ENCODE peak calls at places on chromosome 5, in four cellular contexts. O, I, R and T are unnamed samples.

GRCh38 chr5:138641547-138642298 is 66.5 kb upstream of the HSPA9 start:
- DNase-seq in I (peak; percentile 72), O (peak; percentile 74), R (peak; percentile 65), T (peak; percentile 83)

GRCh38 chr5:158569534-158569933 is 530.2 kb downstream of the EBF1 start:
- DNase-seq in O (no peak), R (no peak), I (no peak), T (no peak)

GRCh38 chr5:35183243-35183955 is 46.9 kb downstream of the PRLR start:
- DNase-seq in I (no peak), R (peak; percentile 43), O (peak; percentile 31), T (peak; percentile 40)

GRCh38 chr5:112119527-112119926 is 299.6 kb downstream of the EPB41L4A start:
- DNase-seq in R (no peak), O (no peak), I (no peak), T (no peak)

GRCh38 chr5:45484781-45485180 is 211.4 kb downstream of the HCN1 start:
- DNase-seq in O (no peak), I (no peak), R (no peak), T (no peak)

GRCh38 chr5:124796495-124796894 is 50.1 kb upstream of the ZNF608 start:
- DNase-seq in I (no peak), R (no peak), O (no peak), T (no peak)

GRCh38 chr5:39503148-39503547 is 78.4 kb upstream of the DAB2 start:
- DNase-seq in O (no peak), R (no peak), I (no peak), T (peak; percentile 26)

GRCh38 chr5:115686692-115687054 is 60.8 kb upstream of the TMED7 start:
- DNase-seq in I (no peak), R (no peak), O (no peak), T (no peak)

GRCh38 chr5:87121315-87122170 is 146.1 kb upstream of the RASA1 start:
- DNase-seq in O (no peak), R (peak; percentile 46), I (no peak), T (no peak)

GRCh38 chr5:42888771-42889170 is 77.1 kb upstream of the SELENOP start:
- DNase-seq in I (no peak), O (no peak), R (no peak), T (no peak)

GRCh38 chr5:180271205-180271604 is 20.7 kb downstream of the MAPK9 start:
- DNase-seq in R (no peak), O (no peak), I (no peak), T (no peak)

GRCh38 chr5:83472508-83473343 is 1.2 kb downstream of the VCAN start:
- DNase-seq in I (peak; percentile 80), O (peak; percentile 82), R (peak; percentile 39), T (no peak)

GRCh38 chr5:14351845-14352712 is 208.9 kb downstream of the TRIO start:
- DNase-seq in I (no peak), O (peak; percentile 83), R (peak; percentile 61), T (peak; percentile 67)

GRCh38 chr5:61299254-61299653 is 32.8 kb upstream of the ZSWIM6 start:
- DNase-seq in I (no peak), O (no peak), R (no peak), T (no peak)

GRCh38 chr5:74384851-74385250 is 255.7 kb downstream of the ENC1 start:
- DNase-seq in R (no peak), O (peak; percentile 7), I (no peak), T (no peak)

GRCh38 chr5:57317341-57317740 is 143.5 kb downstream of the GPBP1 start:
- DNase-seq in R (no peak), O (no peak), I (no peak), T (no peak)

GRCh38 chr5:179339081-179339480 is 6.2 kb downstream of the ADAMTS2 start:
- DNase-seq in I (no peak), R (no peak), O (no peak), T (no peak)

GRCh38 chr5:168706655-168707069 is 127.5 kb upstream of the PANK3 start:
- DNase-seq in O (peak; percentile 43), I (no peak), R (peak; percentile 49), T (no peak)

GRCh38 chr5:58069016-58069705 is 390.7 kb downstream of the PLK2 start:
- DNase-seq in O (no peak), R (no peak), I (peak; percentile 52), T (no peak)

GRCh38 chr5:36919650-36920049 is 43.1 kb downstream of the NIPBL start:
- DNase-seq in I (no peak), R (no peak), O (no peak), T (no peak)

GRCh38 chr5:62068554-62068953 is 237.5 kb upstream of the KIF2A start:
- DNase-seq in I (no peak), R (no peak), O (no peak), T (no peak)

GRCh38 chr5:80346055-80346454 is 26.3 kb downstream of the SPZ1 start:
- DNase-seq in I (no peak), R (peak; percentile 46), O (peak; percentile 47), T (no peak)

GRCh38 chr5:27020965-27021364 is 17.4 kb downstream of the CDH9 start:
- DNase-seq in I (no peak), O (no peak), R (peak; percentile 34), T (no peak)

GRCh38 chr5:157739388-157740045 is 4.0 kb upstream of the LSM11 start:
- DNase-seq in O (no peak), R (no peak), I (no peak), T (no peak)

GRCh38 chr5:138698713-138699112 is 54.5 kb upstream of the CTNNA1 start:
- DNase-seq in I (no peak), O (no peak), R (no peak), T (no peak)

GRCh38 chr5:119655081-119655480 is 25.7 kb downstream of the FAM170A start:
- DNase-seq in O (no peak), R (no peak), I (no peak), T (no peak)

GRCh38 chr5:24539625-24540024 is 105.2 kb downstream of the CDH10 start:
- DNase-seq in I (no peak), O (no peak), R (no peak), T (no peak)

GRCh38 chr5:176810084-176810597 is at the start of gene UNC5A:
- DNase-seq in R (peak; percentile 68), O (peak; percentile 91), I (no peak), T (no peak)

GRCh38 chr5:143064207-143064606 is 294.0 kb downstream of the ARHGAP26 start:
- DNase-seq in R (peak; percentile 21), I (no peak), O (no peak), T (no peak)

GRCh38 chr5:62576570-62577172 is 1.9 kb upstream of the LRRC70 start:
- DNase-seq in I (no peak), R (no peak), O (no peak), T (no peak)

GRCh38 chr5:151923865-151924264 is 786 bp downstream of the GLRA1 start:
- DNase-seq in R (peak; percentile 23), O (peak; percentile 54), I (no peak), T (no peak)

GRCh38 chr5:151040211-151040747 is 19.9 kb downstream of the GPX3 start:
- DNase-seq in R (peak; percentile 64), I (no peak), O (no peak), T (no peak)

GRCh38 chr5:105767265-105767664 is 1903.5 kb downstream of the EFNA5 start:
- DNase-seq in R (no peak), I (no peak), O (no peak), T (no peak)

GRCh38 chr5:95709967-95710650 is 21.0 kb upstream of the RHOBTB3 start:
- DNase-seq in O (no peak), I (no peak), R (peak; percentile 32), T (peak; percentile 45)

GRCh38 chr5:155616779-155617392 is 603.3 kb downstream of the KIF4B start:
- DNase-seq in O (peak; percentile 65), R (peak; percentile 43), I (no peak), T (peak; percentile 26)

GRCh38 chr5:177131711-177132503 is 1.7 kb upstream of the NSD1 start:
- DNase-seq in I (peak; percentile 67), R (no peak), O (no peak), T (peak; percentile 28)

GRCh38 chr5:105033642-105034217 is 1471.1 kb upstream of the NUDT12 start:
- DNase-seq in I (no peak), O (peak; percentile 15), R (no peak), T (no peak)

DNA sequence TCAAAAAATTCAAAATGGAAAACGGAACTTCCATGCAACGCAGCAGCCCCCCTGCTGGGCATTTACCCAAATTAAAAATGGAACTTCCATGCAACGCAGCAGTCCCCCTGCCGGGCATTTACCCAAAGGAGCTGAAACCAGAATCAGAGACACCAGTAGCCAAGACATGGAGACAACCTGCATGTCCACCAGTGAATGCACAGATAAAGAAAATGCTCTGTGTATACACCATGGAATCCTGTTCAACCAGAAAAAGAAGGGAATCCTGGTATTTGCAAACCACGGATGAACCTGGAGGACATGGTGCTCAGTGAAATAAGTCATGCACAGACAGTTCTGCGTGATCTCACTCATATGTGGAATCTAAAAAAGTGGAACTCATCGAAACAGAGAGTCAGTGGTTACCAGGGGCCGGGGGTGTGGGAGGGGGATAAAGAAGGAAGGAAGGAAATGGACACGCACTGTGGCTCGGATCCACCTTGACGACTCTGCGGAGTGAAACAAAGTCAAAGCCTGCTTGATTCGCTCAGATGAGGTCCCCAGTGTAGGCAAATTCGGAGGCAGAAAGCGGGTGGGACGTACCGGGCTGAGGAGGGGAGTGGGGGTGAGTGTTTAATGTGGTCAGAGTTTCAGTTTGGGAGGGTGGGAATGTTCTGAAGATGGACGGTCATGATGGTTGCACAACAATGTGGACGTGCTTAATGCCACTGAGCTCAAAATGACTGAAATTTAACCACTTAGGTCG is 40.2 kb upstream of the EXOC3 start:
- DNase-seq in R (no peak), O (no peak), I (peak; percentile 56), T (no peak)
- H3K4me3 ChIP-seq in R (no peak overlapping the region), O (no peak overlapping the region), I (no peak overlapping the region), T (no peak overlapping the region)

GRCh38 chr5:141236516-141237313 is 8.5 kb upstream of the PCDHB15 start:
- DNase-seq in O (no peak), I (no peak), R (no peak), T (no peak)

GRCh38 chr5:141234109-141234508 is 11.0 kb downstream of the PCDHB14 start:
- DNase-seq in O (no peak), R (no peak), I (no peak), T (no peak)
- TF ChIP-seq CTCF in O (peak; percentile 46), R (no peak), I (no peak), T (no peak)

DNA sequence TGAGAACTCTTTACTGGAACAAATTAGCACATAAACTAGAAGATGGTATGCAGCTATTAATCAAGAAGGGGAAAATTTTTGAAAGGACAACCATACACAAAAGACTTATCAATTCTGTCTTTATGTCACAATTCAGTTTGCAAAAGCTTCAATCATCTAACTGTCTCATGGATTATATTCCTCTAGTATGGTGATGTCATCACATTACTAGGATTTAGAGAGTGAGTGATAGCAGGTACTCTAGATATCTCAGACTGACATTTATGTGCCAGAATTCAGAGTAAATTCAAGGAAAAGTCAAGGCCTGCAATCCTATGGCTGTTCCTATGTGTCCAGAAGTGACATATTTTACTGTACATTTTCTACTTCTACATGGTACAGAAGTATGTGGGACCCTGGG is 318.9 kb upstream of the GRAMD2B start:
- DNase-seq in I (no peak), R (no peak), O (no peak), T (no peak)
- TF ChIP-seq EP300 in I (no peak), R (no peak), O (no peak), T (no peak)

GRCh38 chr5:170533383-170533782 is 29.6 kb downstream of the KCNIP1 start:
- DNase-seq in R (no peak), O (no peak), I (no peak), T (peak; percentile 18)
- H3K4me3 ChIP-seq in R (no peak overlapping the region), O (no peak overlapping the region), I (no peak overlapping the region), T (no peak overlapping the region)